ENCODE peak calls at places on chromosome 12, in nine cellular contexts. L is neural crest cell, A is Calu3, N is IMR-90, M is LNCaP clone FGC, Y is breast epithelium, B is cardiac fibroblast, F is fibroblast of pulmonary artery, X is kidney epithelial cell. E is an unnamed sample.

GRCh38 chr12:68749443-68749842 is 3.5 kb downstream of the SLC35E3 start:
- DNase-seq in L (no peak), A (no peak), N (no peak), M (no peak), Y (no peak), B (no peak), F (no peak), X (no peak), E (no peak)

GRCh38 chr12:42141981-42142606 is 2.6 kb downstream of the GXYLT1 start:
- DNase-seq in L (no peak), A (no peak), N (no peak), M (no peak), Y (no peak), B (no peak), F (no peak), X (no peak), E (no peak)

GRCh38 chr12:55908726-55909512 is 18.8 kb downstream of the PYM1 start:
- DNase-seq in L (no peak), A (peak; percentile 26), N (peak; percentile 51), M (peak; percentile 95), Y (no peak), B (peak; percentile 61), F (peak; percentile 64), X (no peak), E (peak; percentile 65)

GRCh38 chr12:101414533-101415119 is 7.1 kb upstream of the ARL1 start:
- DNase-seq in L (peak; percentile 52), A (peak; percentile 71), N (peak; percentile 67), M (peak; percentile 67), Y (no peak), B (peak; percentile 72), F (peak; percentile 76), X (no peak), E (peak; percentile 83)

GRCh38 chr12:55659486-55660385 is 23.0 kb downstream of the OR10P1 start:
- DNase-seq in L (no peak), A (peak; percentile 58), N (peak; percentile 9), M (no peak), Y (no peak), B (peak; percentile 80), F (peak; percentile 81), X (no peak), E (peak; percentile 36)

GRCh38 chr12:97960225-97960624 is 497.6 kb downstream of the RMST start:
- DNase-seq in L (no peak), A (no peak), N (no peak), M (no peak), Y (no peak), B (no peak), F (no peak), X (no peak), E (no peak)

GRCh38 chr12:96587691-96588090 is 98.3 kb downstream of the CFAP54 start:
- DNase-seq in L (no peak), A (no peak), N (peak; percentile 22), M (no peak), Y (no peak), B (peak; percentile 12), F (peak; percentile 32), X (no peak), E (no peak)

GRCh38 chr12:92144631-92145480 is 790 bp downstream of the BTG1 start:
- DNase-seq in L (peak; percentile 42), A (peak; percentile 63), N (peak; percentile 52), M (no peak), Y (peak; percentile 77), B (peak; percentile 49), F (peak; percentile 46), X (no peak), E (no peak)

GRCh38 chr12:116885496-116885895 is 4.3 kb upstream of the HRK start:
- DNase-seq in L (no peak), A (no peak), N (no peak), M (no peak), Y (no peak), B (peak; percentile 22), F (peak; percentile 20), X (no peak), E (no peak)

GRCh38 chr12:22121224-22121623 is 75.2 kb downstream of the CMAS start:
- DNase-seq in L (no peak), A (peak; percentile 41), N (no peak), M (no peak), Y (no peak), B (no peak), F (no peak), X (no peak), E (no peak)

GRCh38 chr12:64673490-64674169 is 63.3 kb downstream of the RASSF3 start:
- DNase-seq in L (no peak), A (peak; percentile 59), N (peak; percentile 19), M (peak; percentile 67), Y (no peak), B (no peak), F (peak; percentile 45), X (no peak), E (peak; percentile 70)

DNA sequence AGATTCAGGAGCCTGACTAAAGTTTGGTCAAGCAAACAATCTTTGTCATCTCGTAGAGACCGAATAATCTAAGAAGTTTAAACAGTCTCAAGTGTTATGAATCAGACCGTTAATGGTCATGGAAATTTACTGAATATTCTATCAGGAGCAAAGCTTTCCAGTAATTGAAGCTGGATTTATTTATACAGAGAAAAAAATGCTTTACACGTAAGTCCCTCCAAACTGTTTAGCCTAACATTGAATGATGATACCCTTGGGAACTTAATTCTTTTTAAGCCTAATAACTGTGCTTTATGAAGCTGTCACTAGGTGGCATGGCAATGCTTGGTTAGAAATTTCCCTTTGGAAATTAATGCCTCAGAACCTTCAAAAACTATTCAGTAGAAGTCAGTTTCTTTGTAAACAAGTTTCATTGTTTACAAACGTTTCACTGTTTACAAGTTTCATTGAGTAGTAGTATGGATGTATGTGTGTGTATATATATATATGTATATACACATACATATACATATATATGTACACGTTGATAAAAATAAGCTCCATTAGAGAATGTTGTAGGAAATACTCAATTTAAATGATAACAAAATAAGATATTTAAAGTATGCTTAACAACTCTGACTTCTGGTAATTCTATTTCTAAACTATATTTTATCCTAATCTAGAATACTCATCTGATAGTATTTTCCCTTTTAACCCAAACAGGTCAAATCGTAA is 32.1 kb downstream of the DEPDC4 start:
- DNase-seq in L (no peak), A (peak; percentile 32), N (peak; percentile 86), M (peak; percentile 42), Y (no peak), B (peak; percentile 71), F (peak; percentile 73), X (no peak), E (peak; percentile 75)
- TF ChIP-seq CTCF in L (peak; percentile 81), A (peak; percentile 53), N (peak; percentile 91), M (peak; percentile 86), Y (peak; percentile 77), B (peak; percentile 75), F (peak; percentile 82), X (peak; percentile 71), E (peak; percentile 76)

GRCh38 chr12:57498571-57498970 is 10.7 kb downstream of the MARS1 start:
- DNase-seq in L (no peak), A (no peak), N (no peak), M (no peak), Y (no peak), B (no peak), F (no peak), X (no peak), E (no peak)
- TF ChIP-seq CTCF in L (no peak), A (no peak), N (no peak), M (no peak), Y (no peak), B (no peak), F (no peak), X (no peak), E (no peak)

GRCh38 chr12:14416658-14417057 is 51.2 kb downstream of the ATF7IP start:
- DNase-seq in L (peak; percentile 46), A (peak; percentile 38), N (peak; percentile 93), M (peak; percentile 32), Y (no peak), B (peak; percentile 92), F (peak; percentile 92), X (peak; percentile 25), E (peak; percentile 95)
- TF ChIP-seq CTCF in L (peak; percentile 40), A (no peak), N (peak; percentile 52), M (no peak), Y (no peak), B (peak; percentile 35), F (peak; percentile 41), X (no peak), E (peak; percentile 42)

GRCh38 chr12:84624601-84625000 is 288.0 kb downstream of the SLC6A15 start:
- DNase-seq in L (no peak), A (no peak), N (no peak), M (no peak), Y (no peak), B (no peak), F (no peak), X (no peak), E (no peak)

DNA sequence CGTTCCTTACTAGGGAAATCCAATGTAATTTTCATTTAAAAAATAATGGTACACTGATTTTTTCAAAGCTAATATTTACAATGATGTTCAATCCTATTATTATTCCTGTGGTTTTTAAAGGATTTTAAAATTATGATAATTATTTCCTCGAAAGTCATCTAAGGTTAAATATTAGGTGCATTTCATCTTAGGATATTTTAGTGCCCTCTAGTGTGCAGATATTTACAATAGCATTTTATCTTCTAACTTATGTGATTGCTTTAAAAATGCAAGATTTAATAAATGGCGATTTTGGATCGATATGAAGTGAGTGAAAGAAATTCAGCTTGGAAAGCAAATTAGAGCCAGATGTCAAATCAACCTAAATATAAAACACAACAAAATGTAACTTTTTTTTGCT is 293.5 kb downstream of the SLC6A15 start:
- DNase-seq in L (no peak), A (no peak), N (no peak), M (no peak), Y (no peak), B (no peak), F (peak; percentile 8), X (no peak), E (peak; percentile 26)
- TF ChIP-seq CTCF in L (no peak), A (no peak), N (peak; percentile 27), M (peak; percentile 32), Y (no peak), B (no peak), F (peak; percentile 28), X (peak; percentile 30), E (peak; percentile 45)

E was measured in choroid plexus epithelial cell.